ENCODE peak calls at places on chromosomes 6 and 20, in ten cellular contexts. Q, O, Y, X, P, J, M, T, V and N are unnamed samples. For H3K4me1, the result is how much of the 10 kb centered on the place peaks cover.

GRCh38 chr20:36112112-36112511 is 42.4 kb upstream of the EPB41L1 start:
- DNase-seq in Q (no peak), O (no peak), Y (no peak), X (no peak), P (no peak), J (no peak), M (no peak), T (peak), V (no peak), N (no peak)

GRCh38 chr6:105646391-105646867 is 243.5 kb upstream of the PREP start:
- DNase-seq in Q (no peak), O (no peak), Y (no peak), X (peak), P (no peak), J (no peak), M (no peak), T (no peak), V (no peak), N (no peak)

GRCh38 chr6:54579011-54579410 is 267.6 kb upstream of the FAM83B start:
- DNase-seq in Q (no peak), O (no peak), Y (no peak), X (no peak), P (no peak), J (peak), M (no peak), T (no peak), V (no peak), N (peak)

GRCh38 chr6:156110249-156110648 is 654.6 kb upstream of the NOX3 start:
- DNase-seq in Q (no peak), O (no peak), Y (no peak), X (no peak), P (no peak), J (no peak), M (no peak), T (no peak), V (peak), N (no peak)

GRCh38 chr6:73505142-73505541 is 15.7 kb downstream of the EEF1A1 start:
- DNase-seq in Q (no peak), O (no peak), Y (no peak), X (no peak), P (no peak), J (no peak), M (no peak), T (no peak), V (no peak), N (no peak)

GRCh38 chr20:33443512-33444239 is at the start of gene SNTA1:
- DNase-seq in Q (peak), O (peak), Y (peak), X (peak), P (peak), J (peak), M (peak), T (peak), V (peak), N (peak)

GRCh38 chr6:88815491-88815890 is 147.9 kb downstream of the RNGTT start:
- DNase-seq in Q (no peak), O (no peak), Y (no peak), X (no peak), P (no peak), J (no peak), M (no peak), T (no peak), V (no peak), N (peak)

GRCh38 chr6:36800223-36801095 is 38.8 kb downstream of the CPNE5 start:
- DNase-seq in Q (no peak), O (no peak), Y (no peak), X (no peak), P (no peak), J (no peak), M (no peak), T (peak), V (no peak), N (peak)

GRCh38 chr6:38987503-38987902 is 61.1 kb upstream of the GLP1R start:
- DNase-seq in Q (no peak), O (no peak), Y (no peak), X (no peak), P (no peak), J (no peak), M (no peak), T (no peak), V (peak), N (no peak)

GRCh38 chr6:106556368-106556960 is 72.8 kb downstream of the RTN4IP1 start:
- DNase-seq in Q (no peak), O (no peak), Y (no peak), X (peak), P (no peak), J (no peak), M (peak), T (no peak), V (no peak), N (peak)

GRCh38 chr20:4483961-4484360 is 237.7 kb upstream of the PRND start:
- DNase-seq in Q (no peak), O (no peak), Y (no peak), X (no peak), P (no peak), J (no peak), M (no peak), T (no peak), V (no peak), N (peak)

GRCh38 chr6:3888153-3888957 is 39.2 kb downstream of the FAM50B start:
- DNase-seq in Q (peak), O (no peak), Y (peak), X (no peak), P (no peak), J (no peak), M (peak), T (no peak), V (no peak), N (no peak)

GRCh38 chr6:168713839-168714238 is 272.9 kb downstream of the SMOC2 start:
- DNase-seq in Q (no peak), O (peak), Y (no peak), X (no peak), P (no peak), J (no peak), M (no peak), T (peak), V (no peak), N (peak)

GRCh38 chr6:47690791-47691190 is 7.6 kb upstream of the ADGRF4 start:
- DNase-seq in Q (no peak), O (no peak), Y (no peak), X (no peak), P (no peak), J (no peak), M (no peak), T (no peak), V (peak), N (no peak)

GRCh38 chr20:7497985-7498384 is 442.3 kb downstream of the HAO1 start:
- DNase-seq in Q (no peak), O (no peak), Y (no peak), X (no peak), P (no peak), J (no peak), M (no peak), T (no peak), V (no peak), N (no peak)

GRCh38 chr20:8913452-8913851 is 155.4 kb upstream of the PLCB4 start:
- DNase-seq in Q (no peak), O (no peak), Y (no peak), X (no peak), P (no peak), J (no peak), M (no peak), T (no peak), V (no peak), N (no peak)

GRCh38 chr20:5434116-5434515 is 117.4 kb upstream of the PROKR2 start:
- DNase-seq in Q (no peak), O (no peak), Y (no peak), X (no peak), P (no peak), J (no peak), M (no peak), T (no peak), V (no peak), N (no peak)

GRCh38 chr6:121522265-121522664 is 86.8 kb downstream of the GJA1 start:
- DNase-seq in Q (no peak), O (no peak), Y (no peak), X (peak), P (no peak), J (no peak), M (peak), T (no peak), V (no peak), N (no peak)

GRCh38 chr6:1535295-1535694 is 74.4 kb upstream of the FOXC1 start:
- DNase-seq in Q (no peak), O (no peak), Y (no peak), X (no peak), P (no peak), J (no peak), M (no peak), T (no peak), V (no peak), N (no peak)

GRCh38 chr6:150639823-150640331 is 40.2 kb downstream of the PLEKHG1 start:
- DNase-seq in Q (no peak), O (no peak), Y (no peak), X (no peak), P (no peak), J (no peak), M (no peak), T (no peak), V (no peak), N (no peak)

GRCh38 chr6:170545405-170545804 is 7.7 kb downstream of the PSMB1 start:
- DNase-seq in Q (no peak), O (no peak), Y (no peak), X (peak), P (no peak), J (no peak), M (peak), T (no peak), V (no peak), N (no peak)

GRCh38 chr6:56683882-56684281 is 41.2 kb upstream of the DST start:
- DNase-seq in Q (no peak), O (peak), Y (peak), X (peak), P (no peak), J (no peak), M (peak), T (peak), V (peak), N (peak)

GRCh38 chr6:28010526-28010925 is 53.5 kb downstream of the OR2B6 start:
- DNase-seq in Q (no peak), O (no peak), Y (no peak), X (no peak), P (no peak), J (no peak), M (no peak), T (no peak), V (no peak), N (no peak)

GRCh38 chr20:3255728-3256127 is 16.7 kb upstream of the SLC4A11 start:
- DNase-seq in Q (no peak), O (no peak), Y (no peak), X (no peak), P (no peak), J (no peak), M (no peak), T (no peak), V (peak), N (no peak)

GRCh38 chr20:63319164-63320040 is 26.4 kb downstream of the COL20A1 start:
- DNase-seq in Q (no peak), O (no peak), Y (no peak), X (no peak), P (no peak), J (no peak), M (no peak), T (no peak), V (no peak), N (no peak)

GRCh38 chr20:40648505-40649072 is 40.4 kb downstream of the MAFB start:
- DNase-seq in Q (no peak), O (peak), Y (no peak), X (no peak), P (no peak), J (no peak), M (no peak), T (peak), V (no peak), N (no peak)

GRCh38 chr6:1386310-1386709 is 3.1 kb upstream of the FOXF2 start:
- DNase-seq in Q (no peak), O (no peak), Y (no peak), X (no peak), P (no peak), J (no peak), M (no peak), T (no peak), V (peak), N (no peak)

GRCh38 chr20:56860413-56860812 is 231.3 kb downstream of the TFAP2C start:
- DNase-seq in Q (no peak), O (no peak), Y (no peak), X (no peak), P (no peak), J (no peak), M (no peak), T (no peak), V (no peak), N (no peak)

DNA sequence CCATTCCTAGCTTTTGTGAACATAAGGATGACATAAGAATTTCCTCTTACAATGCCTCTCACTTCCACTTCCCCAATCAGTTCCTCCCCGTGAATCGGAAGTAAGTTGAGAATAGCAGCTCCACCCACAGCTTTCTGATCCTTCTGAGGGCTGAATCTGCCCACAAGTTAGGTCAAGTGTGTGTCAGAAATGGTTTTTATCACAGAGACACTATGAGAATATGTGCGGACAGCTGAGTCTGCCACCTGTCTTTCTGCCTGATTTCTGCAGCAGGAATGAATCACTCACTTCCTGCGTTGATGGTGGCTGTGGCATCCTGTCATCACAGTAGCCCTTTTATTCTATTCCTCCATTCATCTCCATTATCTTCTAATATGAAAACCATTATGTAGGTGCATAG is 70.2 kb downstream of the RIN2 start:
- DNase-seq in Q (no peak), O (no peak), Y (no peak), X (peak), P (no peak), J (no peak), M (peak), T (no peak), V (peak), N (peak)
- TF ChIP-seq CTCF in Q (peak), O (no peak), Y (peak), X (peak), P (no peak), J (no peak), M (no peak), T (no peak), V (peak), N (peak)

GRCh38 chr6:9292975-9293374 is 857.6 kb upstream of the SLC35B3 start:
- DNase-seq in Q (no peak), O (no peak), Y (no peak), X (peak), P (no peak), J (no peak), M (peak), T (no peak), V (no peak), N (peak)
- H3K4me1 ChIP-seq in Q (under half), O (under half), Y (under half), X (under half), P (under half), J (under half), M (under half), T (under half), V (under half), N (under half)

DNA sequence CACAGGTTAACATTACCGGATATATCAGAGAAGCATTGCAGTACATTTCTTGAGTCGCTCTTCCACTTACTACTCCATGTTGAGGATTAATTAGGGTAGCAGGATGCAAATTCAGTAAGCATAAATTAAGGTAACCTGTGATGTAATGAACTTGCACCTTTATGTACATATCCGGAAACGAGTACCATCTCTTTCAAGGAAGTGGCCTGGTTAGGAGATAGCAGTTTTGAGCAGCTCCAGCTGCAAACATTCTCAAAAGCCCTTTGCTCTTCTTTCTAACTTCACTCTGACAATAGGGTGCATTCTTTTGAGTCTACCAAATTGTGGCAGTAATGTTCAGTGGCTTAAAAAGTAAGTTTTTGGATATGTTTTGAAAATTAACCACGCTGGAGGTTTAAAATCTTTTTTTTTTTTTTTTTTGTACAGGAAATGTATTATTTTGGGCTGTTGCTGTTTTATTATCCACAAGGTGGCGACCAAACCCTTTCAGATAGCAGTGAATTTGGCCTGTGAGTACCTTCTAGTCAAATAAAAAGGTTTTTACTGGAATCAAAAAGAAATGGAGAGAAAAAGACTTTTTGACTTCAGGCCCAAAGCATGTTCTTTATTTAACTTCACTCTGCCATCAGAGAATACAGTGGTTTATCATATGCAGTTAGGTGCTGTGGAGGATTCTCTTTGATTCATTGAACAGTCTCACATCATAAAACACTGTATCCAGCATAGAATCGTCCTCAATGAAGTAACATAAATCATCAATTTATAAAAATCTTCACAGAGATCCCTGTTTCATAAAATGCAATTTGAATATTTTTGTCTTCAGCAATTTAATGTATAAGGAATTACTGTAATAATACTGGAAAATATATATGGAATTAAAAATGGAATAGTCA is 8.9 kb downstream of the FAM217B start:
- DNase-seq in Q (no peak), O (no peak), Y (no peak), X (peak), P (no peak), J (peak), M (peak), T (peak), V (no peak), N (peak)
- TF ChIP-seq CTCF in Q (peak), O (peak), Y (peak), X (peak), P (peak), J (peak), M (peak), T (peak), V (peak), N (peak)

DNA sequence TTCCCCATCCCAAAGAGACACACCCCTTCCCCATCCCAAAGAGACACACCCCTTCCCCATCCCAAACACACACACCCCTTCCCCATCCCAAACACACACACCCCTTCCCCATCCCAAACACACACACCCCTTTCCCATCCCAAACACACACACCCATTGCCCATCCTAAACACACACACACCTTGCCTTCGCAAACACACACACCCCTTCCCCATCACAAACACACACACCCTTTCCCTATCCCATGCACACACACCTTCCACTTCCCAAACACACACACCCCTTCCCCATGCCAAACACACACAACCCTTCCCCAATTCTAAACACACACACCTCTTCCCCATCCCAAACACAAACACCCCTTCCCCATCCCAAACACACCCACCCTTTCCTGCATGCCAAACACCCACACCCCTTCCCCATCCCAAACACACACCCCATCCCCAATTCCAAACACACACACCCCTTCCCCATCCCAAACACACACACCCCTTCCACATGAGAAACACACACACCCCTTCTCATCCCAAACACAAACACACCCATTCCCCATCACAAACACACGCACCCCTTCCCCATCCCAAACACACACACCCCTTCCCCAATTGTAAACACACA is 315.3 kb downstream of the KIF16B start:
- DNase-seq in Q (no peak), O (no peak), Y (no peak), X (no peak), P (no peak), J (no peak), M (no peak), T (no peak), V (no peak), N (no peak)
- H3K4me1 ChIP-seq in Q (under half), O (under half), Y (under half), X (under half), P (under half), J (under half), M (under half), T (under half), V (under half), N (under half)

GRCh38 chr20:52785678-52786077 is 186.5 kb upstream of the TSHZ2 start:
- DNase-seq in Q (peak), O (no peak), Y (no peak), X (no peak), P (no peak), J (no peak), M (peak), T (no peak), V (no peak), N (peak)

GRCh38 chr20:52789716-52790115 is 182.4 kb upstream of the TSHZ2 start:
- DNase-seq in Q (no peak), O (no peak), Y (no peak), X (no peak), P (no peak), J (no peak), M (no peak), T (no peak), V (no peak), N (no peak)

GRCh38 chr20:52794853-52795252 is 177.3 kb upstream of the TSHZ2 start:
- DNase-seq in Q (no peak), O (no peak), Y (no peak), X (no peak), P (no peak), J (no peak), M (no peak), T (no peak), V (no peak), N (no peak)

GRCh38 chr20:52793339-52793963 is 178.7 kb upstream of the TSHZ2 start:
- DNase-seq in Q (no peak), O (no peak), Y (no peak), X (no peak), P (no peak), J (no peak), M (no peak), T (no peak), V (no peak), N (no peak)

DNA sequence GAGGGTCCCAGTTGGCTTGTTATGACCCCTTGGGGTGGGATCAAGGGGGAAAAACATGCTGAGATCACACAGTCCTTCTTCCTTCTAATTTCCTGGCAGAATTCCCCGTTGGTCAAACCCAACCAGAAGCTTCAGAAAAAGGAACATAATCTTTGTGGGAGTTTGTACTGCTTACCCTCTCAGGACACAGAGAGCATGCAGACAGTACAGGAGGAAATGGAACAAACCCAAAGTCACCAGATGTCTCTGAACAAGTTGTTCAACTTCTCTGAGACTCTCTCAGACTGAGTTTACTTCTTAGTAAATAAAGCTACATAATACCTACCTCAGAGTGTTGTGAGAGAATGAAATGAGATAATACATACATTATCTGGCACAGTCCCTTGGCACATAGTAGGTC is 181.1 kb upstream of the TSHZ2 start:
- DNase-seq in Q (no peak), O (no peak), Y (no peak), X (no peak), P (no peak), J (no peak), M (no peak), T (no peak), V (no peak), N (no peak)
- TF ChIP-seq CTCF in Q (no peak), O (no peak), Y (no peak), X (no peak), P (no peak), J (no peak), M (no peak), T (no peak), V (no peak), N (no peak)

DNA sequence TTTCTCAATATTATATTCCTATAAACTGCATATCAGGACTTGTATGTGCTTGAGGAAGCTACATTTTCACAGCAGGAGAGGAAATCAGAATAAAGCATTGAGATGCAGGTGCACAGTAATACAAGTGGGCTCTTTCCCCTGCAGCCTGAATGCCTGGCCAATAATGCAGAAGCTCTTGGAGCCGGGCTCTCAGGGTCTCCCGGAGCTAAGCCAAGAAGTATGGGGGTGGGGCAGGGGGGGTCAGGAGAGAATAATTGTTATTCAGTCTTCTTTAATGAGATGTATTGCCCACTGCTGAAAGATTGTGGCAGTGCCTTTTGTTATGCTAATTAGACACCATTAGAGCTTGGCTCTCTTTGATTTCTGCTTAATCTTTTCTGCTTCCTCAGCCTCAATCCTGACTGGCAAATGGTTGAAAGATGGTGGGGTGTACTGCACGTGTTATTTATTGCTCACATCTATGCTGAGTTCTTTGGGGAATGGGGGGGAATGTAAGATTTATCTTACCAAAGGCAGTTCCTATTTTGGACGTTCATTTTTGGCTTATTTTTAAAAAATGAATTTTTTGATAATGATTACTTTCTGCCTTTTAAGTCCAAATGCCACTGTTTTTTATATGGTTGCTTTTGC is 407.6 kb upstream of the SOX4 start:
- DNase-seq in Q (no peak), O (no peak), Y (no peak), X (no peak), P (peak), J (peak), M (no peak), T (no peak), V (no peak), N (peak)
- H3K4me1 ChIP-seq in Q (under half), O (under half), Y (under half), X (under half), P (under half), J (half or more), M (under half), T (under half), V (under half), N (half or more)